ENCODE peak calls at places on chromosome 20, in five cellular contexts. One of them, this sample, is unnamed.

GRCh38 chr20:5835870-5836269 is 85.7 kb downstream of the SHLD1 start:
- DNase-seq in amygdala: no peak
- DNase-seq in effector memory CD8-positive, alpha-beta T cell: no peak
- DNase-seq in NCI-H2171 treated with DMSO at 0.1 percent for 48 hours: no peak
- DNase-seq in AG08395: peak; percentile 61
- DNase-seq in this sample: no peak

GRCh38 chr20:23446505-23446904 is 6.2 kb downstream of the CST11 start:
- DNase-seq in AG08395: no peak
- DNase-seq in NCI-H2171 treated with DMSO at 0.1 percent for 48 hours: no peak
- DNase-seq in effector memory CD8-positive, alpha-beta T cell: no peak
- DNase-seq in amygdala: peak; percentile 27
- DNase-seq in this sample: peak; percentile 49

GRCh38 chr20:2700913-2701620 is 8.5 kb downstream of the EBF4 start:
- DNase-seq in effector memory CD8-positive, alpha-beta T cell: no peak
- DNase-seq in NCI-H2171 treated with DMSO at 0.1 percent for 48 hours: no peak
- DNase-seq in AG08395: no peak
- DNase-seq in amygdala: peak; percentile 7
- DNase-seq in this sample: no peak

GRCh38 chr20:52490715-52491430 is 299.3 kb upstream of the ZFP64 start:
- DNase-seq in NCI-H2171 treated with DMSO at 0.1 percent for 48 hours: no peak
- DNase-seq in AG08395: peak; percentile 67
- DNase-seq in amygdala: no peak
- DNase-seq in effector memory CD8-positive, alpha-beta T cell: no peak
- DNase-seq in this sample: no peak

GRCh38 chr20:16709017-16709416 is 20.8 kb upstream of the SNRPB2 start:
- DNase-seq in NCI-H2171 treated with DMSO at 0.1 percent for 48 hours: no peak
- DNase-seq in effector memory CD8-positive, alpha-beta T cell: no peak
- DNase-seq in AG08395: no peak
- DNase-seq in amygdala: no peak
- DNase-seq in this sample: no peak

GRCh38 chr20:60262967-60263603 is 304.9 kb downstream of the CDH26 start:
- DNase-seq in AG08395: no peak
- DNase-seq in effector memory CD8-positive, alpha-beta T cell: peak; percentile 48
- DNase-seq in NCI-H2171 treated with DMSO at 0.1 percent for 48 hours: peak; percentile 16
- DNase-seq in amygdala: no peak
- DNase-seq in this sample: no peak

GRCh38 chr20:35487479-35487878 is 32.1 kb downstream of the CEP250 start:
- DNase-seq in NCI-H2171 treated with DMSO at 0.1 percent for 48 hours: no peak
- DNase-seq in AG08395: no peak
- DNase-seq in effector memory CD8-positive, alpha-beta T cell: no peak
- DNase-seq in amygdala: no peak
- DNase-seq in this sample: no peak

GRCh38 chr20:3896302-3896701 is 7.1 kb downstream of the PANK2 start:
- DNase-seq in effector memory CD8-positive, alpha-beta T cell: no peak
- DNase-seq in NCI-H2171 treated with DMSO at 0.1 percent for 48 hours: no peak
- DNase-seq in AG08395: peak; percentile 35
- DNase-seq in amygdala: no peak
- DNase-seq in this sample: no peak

GRCh38 chr20:52098186-52098585 is 93.4 kb downstream of the ZFP64 start:
- DNase-seq in amygdala: no peak
- DNase-seq in effector memory CD8-positive, alpha-beta T cell: no peak
- DNase-seq in NCI-H2171 treated with DMSO at 0.1 percent for 48 hours: no peak
- DNase-seq in AG08395: no peak
- DNase-seq in this sample: no peak

GRCh38 chr20:44218441-44218840 is 7.9 kb upstream of the OSER1 start:
- DNase-seq in NCI-H2171 treated with DMSO at 0.1 percent for 48 hours: no peak
- DNase-seq in amygdala: no peak
- DNase-seq in AG08395: no peak
- DNase-seq in effector memory CD8-positive, alpha-beta T cell: peak; percentile 22
- DNase-seq in this sample: no peak

GRCh38 chr20:49037962-49038387 is 8.1 kb upstream of the CSE1L start:
- DNase-seq in effector memory CD8-positive, alpha-beta T cell: no peak
- DNase-seq in NCI-H2171 treated with DMSO at 0.1 percent for 48 hours: no peak
- DNase-seq in amygdala: no peak
- DNase-seq in AG08395: no peak
- DNase-seq in this sample: no peak

GRCh38 chr20:9218412-9219001 is 149.6 kb downstream of the PLCB4 start:
- DNase-seq in amygdala: no peak
- DNase-seq in effector memory CD8-positive, alpha-beta T cell: no peak
- DNase-seq in NCI-H2171 treated with DMSO at 0.1 percent for 48 hours: no peak
- DNase-seq in AG08395: peak; percentile 45
- DNase-seq in this sample: no peak

GRCh38 chr20:46093531-46093930 is 3.8 kb upstream of the NCOA5 start:
- DNase-seq in amygdala: no peak
- DNase-seq in AG08395: no peak
- DNase-seq in effector memory CD8-positive, alpha-beta T cell: no peak
- DNase-seq in NCI-H2171 treated with DMSO at 0.1 percent for 48 hours: no peak
- DNase-seq in this sample: no peak

GRCh38 chr20:22801528-22801927 is 217.2 kb upstream of the FOXA2 start:
- DNase-seq in amygdala: no peak
- DNase-seq in AG08395: peak; percentile 23
- DNase-seq in effector memory CD8-positive, alpha-beta T cell: no peak
- DNase-seq in NCI-H2171 treated with DMSO at 0.1 percent for 48 hours: no peak
- DNase-seq in this sample: no peak

GRCh38 chr20:24588725-24589340 is 119.4 kb downstream of the SYNDIG1 start:
- DNase-seq in effector memory CD8-positive, alpha-beta T cell: no peak
- DNase-seq in amygdala: no peak
- DNase-seq in AG08395: no peak
- DNase-seq in NCI-H2171 treated with DMSO at 0.1 percent for 48 hours: no peak
- DNase-seq in this sample: no peak

GRCh38 chr20:49635829-49636228 is 67.9 kb upstream of the PTGIS start:
- DNase-seq in AG08395: no peak
- DNase-seq in NCI-H2171 treated with DMSO at 0.1 percent for 48 hours: no peak
- DNase-seq in amygdala: no peak
- DNase-seq in effector memory CD8-positive, alpha-beta T cell: no peak
- DNase-seq in this sample: no peak

GRCh38 chr20:38563802-38564431 is 17.1 kb upstream of the ADIG start:
- DNase-seq in NCI-H2171 treated with DMSO at 0.1 percent for 48 hours: no peak
- DNase-seq in AG08395: no peak
- DNase-seq in effector memory CD8-positive, alpha-beta T cell: no peak
- DNase-seq in amygdala: no peak
- DNase-seq in this sample: no peak

GRCh38 chr20:986733-987355 is 15.3 kb downstream of the RSPO4 start:
- DNase-seq in NCI-H2171 treated with DMSO at 0.1 percent for 48 hours: no peak
- DNase-seq in amygdala: no peak
- DNase-seq in AG08395: no peak
- DNase-seq in effector memory CD8-positive, alpha-beta T cell: no peak
- DNase-seq in this sample: no peak

GRCh38 chr20:17825251-17825691 is 125.5 kb downstream of the BANF2 start:
- DNase-seq in effector memory CD8-positive, alpha-beta T cell: no peak
- DNase-seq in NCI-H2171 treated with DMSO at 0.1 percent for 48 hours: no peak
- DNase-seq in amygdala: no peak
- DNase-seq in AG08395: no peak
- DNase-seq in this sample: no peak

GRCh38 chr20:16747291-16747811 is 807 bp upstream of the OTOR start:
- DNase-seq in effector memory CD8-positive, alpha-beta T cell: no peak
- DNase-seq in NCI-H2171 treated with DMSO at 0.1 percent for 48 hours: no peak
- DNase-seq in AG08395: no peak
- DNase-seq in amygdala: no peak
- DNase-seq in this sample: no peak

GRCh38 chr20:25504366-25505135 is 80.8 kb downstream of the NINL start:
- DNase-seq in effector memory CD8-positive, alpha-beta T cell: no peak
- DNase-seq in NCI-H2171 treated with DMSO at 0.1 percent for 48 hours: no peak
- DNase-seq in amygdala: no peak
- DNase-seq in AG08395: no peak
- DNase-seq in this sample: no peak

GRCh38 chr20:63022501-63022900 is 15.7 kb upstream of the BHLHE23 start:
- DNase-seq in amygdala: no peak
- DNase-seq in NCI-H2171 treated with DMSO at 0.1 percent for 48 hours: no peak
- DNase-seq in AG08395: no peak
- DNase-seq in effector memory CD8-positive, alpha-beta T cell: no peak
- DNase-seq in this sample: no peak

GRCh38 chr20:35561671-35562070 is 19.8 kb downstream of the ERGIC3 start:
- DNase-seq in NCI-H2171 treated with DMSO at 0.1 percent for 48 hours: no peak
- DNase-seq in AG08395: no peak
- DNase-seq in effector memory CD8-positive, alpha-beta T cell: no peak
- DNase-seq in amygdala: no peak
- DNase-seq in this sample: no peak

GRCh38 chr20:1273366-1273765 is 7.3 kb downstream of the SNPH start:
- DNase-seq in NCI-H2171 treated with DMSO at 0.1 percent for 48 hours: no peak
- DNase-seq in amygdala: no peak
- DNase-seq in AG08395: no peak
- DNase-seq in effector memory CD8-positive, alpha-beta T cell: no peak
- DNase-seq in this sample: no peak

GRCh38 chr20:36929290-36929689 is 22.2 kb downstream of the SAMHD1 start:
- DNase-seq in amygdala: no peak
- DNase-seq in NCI-H2171 treated with DMSO at 0.1 percent for 48 hours: no peak
- DNase-seq in AG08395: no peak
- DNase-seq in effector memory CD8-positive, alpha-beta T cell: no peak
- DNase-seq in this sample: no peak

GRCh38 chr20:15930324-15931305 is 642.6 kb downstream of the KIF16B start:
- DNase-seq in AG08395: peak; percentile 46
- DNase-seq in amygdala: no peak
- DNase-seq in NCI-H2171 treated with DMSO at 0.1 percent for 48 hours: peak; percentile 83
- DNase-seq in effector memory CD8-positive, alpha-beta T cell: no peak
- DNase-seq in this sample: no peak

GRCh38 chr20:62190639-62191411 is 8.0 kb downstream of the MTG2 start:
- DNase-seq in amygdala: no peak
- DNase-seq in AG08395: no peak
- DNase-seq in effector memory CD8-positive, alpha-beta T cell: no peak
- DNase-seq in NCI-H2171 treated with DMSO at 0.1 percent for 48 hours: no peak
- DNase-seq in this sample: no peak

GRCh38 chr20:1664911-1665310 is 7.3 kb upstream of the SIRPG start:
- DNase-seq in NCI-H2171 treated with DMSO at 0.1 percent for 48 hours: no peak
- DNase-seq in AG08395: no peak
- DNase-seq in amygdala: no peak
- DNase-seq in effector memory CD8-positive, alpha-beta T cell: peak; percentile 37
- DNase-seq in this sample: no peak

This sample was measured in tibial nerve.